ENCODE peak calls at places on chromosome 17, in seven cellular contexts. C is NCI-H1092 treated with DMSO at 0.1 percent for 48 hours; A is BJ; Q is cardiac muscle cell; W is ACHN; T is M059J; Y is naive thymus-derived CD8-positive, alpha-beta T cell. B is an unnamed sample.

GRCh38 chr17:13728751-13729150 is 127.0 kb upstream of the HS3ST3A1 start:
- DNase-seq in Q (no peak), W (no peak), C (no peak), T (peak; percentile 81), Y (no peak), A (peak; percentile 32), B (no peak)

GRCh38 chr17:51032850-51033249 is 87.8 kb downstream of the SPAG9 start:
- DNase-seq in W (no peak), Q (no peak), C (no peak), Y (no peak), A (no peak), T (no peak), B (no peak)

GRCh38 chr17:49467175-49467574 is 27.9 kb upstream of the NGFR start:
- DNase-seq in T (no peak), W (no peak), Q (no peak), C (no peak), A (no peak), Y (no peak), B (no peak)

GRCh38 chr17:35089846-35090193 is 26.3 kb upstream of the RFFL start:
- DNase-seq in W (peak; percentile 84), Q (peak; percentile 7), T (peak; percentile 76), C (no peak), A (no peak), Y (no peak), B (no peak)

GRCh38 chr17:39082482-39082881 is 69.0 kb downstream of the PLXDC1 start:
- DNase-seq in Q (no peak), C (no peak), Y (no peak), T (no peak), A (no peak), W (no peak), B (peak; percentile 35)

GRCh38 chr17:2207815-2208515 is 95.6 kb downstream of the SMG6 start:
- DNase-seq in A (no peak), Y (no peak), Q (peak; percentile 63), T (no peak), W (no peak), C (no peak), B (no peak)

GRCh38 chr17:81194941-81195901 is 27.5 kb downstream of the CEP131 start:
- DNase-seq in A (no peak), W (no peak), Y (no peak), Q (no peak), T (no peak), C (no peak), B (peak; percentile 72)

GRCh38 chr17:45852535-45853297 is 8.0 kb downstream of the SPPL2C start:
- DNase-seq in A (no peak), Q (peak; percentile 78), C (peak; percentile 29), T (peak; percentile 52), Y (peak; percentile 58), W (peak; percentile 67), B (no peak)

GRCh38 chr17:52027081-52027480 is 131.4 kb downstream of the CA10 start:
- DNase-seq in Y (no peak), C (no peak), A (no peak), W (no peak), T (peak; percentile 0), Q (no peak), B (no peak)

GRCh38 chr17:17812211-17813054 is 24.4 kb downstream of the SREBF1 start:
- DNase-seq in C (no peak), A (no peak), Q (peak; percentile 73), T (peak; percentile 41), W (peak; percentile 59), Y (peak; percentile 69), B (peak; percentile 77)

GRCh38 chr17:4554441-4554996 is 665 bp downstream of the MYBBP1A start:
- DNase-seq in T (no peak), W (no peak), Y (no peak), Q (no peak), A (no peak), C (no peak), B (no peak)

GRCh38 chr17:56926270-56926669 is 12.4 kb upstream of the TRIM25 start:
- DNase-seq in A (no peak), W (no peak), Q (no peak), T (no peak), Y (no peak), C (no peak), B (no peak)

GRCh38 chr17:2749784-2750181 is 331 bp upstream of the CCDC92B start:
- DNase-seq in A (no peak), T (peak; percentile 61), C (peak; percentile 40), W (peak; percentile 86), Q (peak; percentile 92), Y (peak; percentile 73), B (peak; percentile 74)

GRCh38 chr17:50280068-50280467 is 5.8 kb downstream of the TMEM92 start:
- DNase-seq in A (no peak), W (no peak), Q (no peak), C (no peak), Y (no peak), T (no peak), B (no peak)

GRCh38 chr17:72713701-72714100 is 378.8 kb downstream of the SLC39A11 start:
- DNase-seq in W (no peak), C (no peak), A (no peak), T (no peak), Q (no peak), Y (no peak), B (no peak)

GRCh38 chr17:46152423-46152822 is 40.8 kb downstream of the KANSL1 start:
- DNase-seq in W (no peak), C (no peak), T (no peak), Q (no peak), A (no peak), Y (no peak), B (no peak)

GRCh38 chr17:42365136-42365535 is 23.1 kb downstream of the STAT3 start:
- DNase-seq in Q (no peak), W (no peak), T (peak; percentile 85), Y (no peak), C (no peak), A (no peak), B (no peak)

GRCh38 chr17:34654871-34655270 is 75.5 kb downstream of the TMEM132E start:
- DNase-seq in Y (no peak), T (no peak), C (no peak), W (no peak), A (no peak), Q (peak; percentile 17), B (no peak)

GRCh38 chr17:10125761-10126553 is 72.4 kb downstream of the GAS7 start:
- DNase-seq in Y (no peak), C (no peak), A (no peak), W (no peak), T (no peak), Q (no peak), B (no peak)